ENCODE peak calls at places on chromosomes 1 and 21, in four cellular contexts. Q is IMR-90, S is mesendoderm, N is H1. R is an unnamed sample.

GRCh38 chr1:155794605-155795265 is 62.3 kb downstream of the GON4L start:
- DNase-seq in Q (peak), S (no peak), N (no peak), R (no peak)

GRCh38 chr1:229531326-229531725 is 23.2 kb upstream of the NUP133 start:
- DNase-seq in Q (no peak), S (no peak), N (no peak), R (no peak)

GRCh38 chr1:200925821-200926220 is 31.1 kb downstream of the INAVA start:
- DNase-seq in Q (peak), S (no peak), N (no peak), R (no peak)

GRCh38 chr21:37184784-37185593 is 82.1 kb downstream of the VPS26C start:
- DNase-seq in Q (no peak), S (no peak), N (no peak), R (no peak)

GRCh38 chr1:23742670-23743286 is 493 bp upstream of the ELOA start:
- DNase-seq in Q (no peak), S (peak), N (peak), R (peak)

GRCh38 chr1:50371749-50372148 is 51.5 kb downstream of the DMRTA2 start:
- DNase-seq in Q (no peak), S (peak), N (no peak), R (peak)

GRCh38 chr21:37877171-37877570 is 39.1 kb downstream of the KCNJ6 start:
- DNase-seq in Q (peak), S (no peak), N (no peak), R (no peak)

GRCh38 chr1:95309031-95309459 is 75.0 kb downstream of the RWDD3 start:
- DNase-seq in Q (peak), S (peak), N (no peak), R (peak)

GRCh38 chr1:209653915-209654351 is 1.7 kb upstream of the LAMB3 start:
- DNase-seq in Q (no peak), S (no peak), N (no peak), R (no peak)

GRCh38 chr1:229461032-229461668 is 27.3 kb upstream of the ACTA1 start:
- DNase-seq in Q (no peak), S (no peak), N (no peak), R (no peak)

GRCh38 chr1:75203415-75204277 is 69.5 kb downstream of the LHX8 start:
- DNase-seq in Q (peak), S (peak), N (no peak), R (no peak)

GRCh38 chr1:145719230-145720079 is at the start of gene CD160:
- DNase-seq in Q (no peak), S (peak), N (no peak), R (no peak)

GRCh38 chr1:38640371-38640770 is 219.2 kb downstream of the RRAGC start:
- DNase-seq in Q (no peak), S (no peak), N (no peak), R (no peak)

GRCh38 chr1:181028241-181029014 is 5.4 kb upstream of the MR1 start:
- DNase-seq in Q (peak), S (no peak), N (no peak), R (no peak)

GRCh38 chr1:115475901-115476300 is 137.9 kb upstream of the NGF start:
- DNase-seq in Q (no peak), S (no peak), N (no peak), R (no peak)

GRCh38 chr21:46099476-46099875 is 1.6 kb downstream of the COL6A2 start:
- DNase-seq in Q (peak), S (peak), N (no peak), R (peak)

GRCh38 chr1:46117810-46118494 is 14.5 kb downstream of the PIK3R3 start:
- DNase-seq in Q (no peak), S (no peak), N (no peak), R (no peak)

GRCh38 chr1:230109871-230110667 is 43.0 kb downstream of the GALNT2 start:
- DNase-seq in Q (peak), S (no peak), N (no peak), R (no peak)

GRCh38 chr1:198199105-198199504 is 42.3 kb downstream of the NEK7 start:
- DNase-seq in Q (no peak), S (peak), N (no peak), R (peak)

GRCh38 chr1:72557446-72558049 is 275.2 kb upstream of the NEGR1 start:
- DNase-seq in Q (peak), S (peak), N (no peak), R (peak)

GRCh38 chr1:185017338-185017737 is 28.0 kb upstream of the RNF2 start:
- DNase-seq in Q (peak), S (no peak), N (no peak), R (no peak)

GRCh38 chr1:198443374-198444233 is 96.9 kb downstream of the ATP6V1G3 start:
- DNase-seq in Q (peak), S (peak), N (no peak), R (no peak)

GRCh38 chr21:21897275-21897883 is 899.2 kb downstream of the NCAM2 start:
- DNase-seq in Q (no peak), S (no peak), N (no peak), R (no peak)

GRCh38 chr1:201275266-201275666 is 8.0 kb upstream of the PKP1 start:
- DNase-seq in Q (peak), S (no peak), N (no peak), R (no peak)

GRCh38 chr1:245060684-245061374 is 94.0 kb upstream of the KIF26B start:
- DNase-seq in Q (peak), S (no peak), N (no peak), R (no peak)

GRCh38 chr1:188089015-188089414 is 1260.3 kb downstream of the PLA2G4A start:
- DNase-seq in Q (no peak), S (peak), N (no peak), R (no peak)

GRCh38 chr1:75986478-75986877 is 54.3 kb upstream of the ASB17 start:
- DNase-seq in Q (no peak), S (no peak), N (no peak), R (no peak)

GRCh38 chr21:46060596-46061061 is 37.3 kb upstream of the COL6A2 start:
- DNase-seq in Q (peak), S (no peak), N (no peak), R (no peak)

GRCh38 chr1:1359668-1360468 is 1.5 kb upstream of the MXRA8 start:
- DNase-seq in Q (peak), S (no peak), N (no peak), R (no peak)

GRCh38 chr1:31505884-31506497 is 70.3 kb upstream of the TINAGL1 start:
- DNase-seq in Q (peak), S (no peak), N (no peak), R (peak)

GRCh38 chr1:207289756-207290155 is 31.7 kb upstream of the CD55 start:
- DNase-seq in Q (no peak), S (no peak), N (no peak), R (no peak)

GRCh38 chr1:111219466-111220286 is 7.8 kb upstream of the CHI3L2 start:
- DNase-seq in Q (no peak), S (peak), N (no peak), R (no peak)

GRCh38 chr1:151997284-151997570 is 3.6 kb upstream of the S100A10 start:
- DNase-seq in Q (peak), S (no peak), N (no peak), R (no peak)

GRCh38 chr1:84253041-84253440 is 48.5 kb upstream of the SAMD13 start:
- DNase-seq in Q (peak), S (no peak), N (no peak), R (no peak)

GRCh38 chr1:148389027-148389339 is 94.1 kb downstream of the PPIAL4G start:
- DNase-seq in Q (no peak), S (no peak), N (no peak), R (no peak)

DNA sequence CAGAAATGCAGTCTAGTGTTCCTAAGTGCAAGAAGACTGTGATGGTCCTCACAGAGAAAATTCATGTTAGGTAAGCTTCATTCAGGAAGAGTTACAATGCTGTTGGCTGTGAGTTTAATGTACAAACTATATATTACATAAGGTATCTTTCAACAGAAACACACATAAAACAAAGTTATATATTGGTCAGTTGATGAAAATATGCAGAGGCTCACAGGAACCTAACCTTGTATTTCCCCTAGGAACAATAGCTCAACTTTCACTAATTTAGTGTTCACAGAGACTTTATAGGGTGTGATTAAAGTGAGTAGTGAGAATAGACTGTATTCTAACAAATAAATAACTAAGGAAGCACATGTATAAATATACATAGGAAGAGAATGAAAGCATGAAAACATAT is 676.9 kb upstream of the ADGRL4 start:
- DNase-seq in Q (no peak), S (no peak), N (no peak), R (no peak)
- H4K5ac ChIP-seq in Q (no peak), S (no peak), N (no peak), R (no peak)

DNA sequence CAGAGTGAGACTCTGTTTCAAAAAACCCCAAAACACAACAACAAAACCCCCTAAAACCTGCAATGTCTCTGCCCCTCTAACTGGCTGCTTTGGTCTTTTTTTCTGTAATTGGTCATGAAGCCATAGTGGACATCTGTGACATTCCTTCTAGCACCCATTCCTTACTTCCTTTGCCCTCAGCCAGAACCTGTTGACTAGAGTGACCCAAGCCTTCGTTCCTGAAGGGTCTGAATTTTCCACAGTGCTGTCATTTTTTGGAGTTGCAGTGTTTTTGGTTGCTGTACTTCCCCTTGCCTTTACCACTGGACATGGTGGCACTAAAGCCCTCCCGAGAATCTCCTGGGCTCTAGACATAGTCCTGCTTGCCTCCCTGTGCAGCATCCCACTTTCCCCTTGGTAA is 48.5 kb upstream of the LIN9 start:
- DNase-seq in Q (no peak), S (no peak), N (no peak), R (no peak)
- H4K5ac ChIP-seq in Q (no peak), S (no peak), N (no peak), R (no peak)

GRCh38 chr1:227306689-227307088 is 11.6 kb downstream of the CDC42BPA start:
- DNase-seq in Q (no peak), S (no peak), N (no peak), R (no peak)

GRCh38 chr1:227304665-227305064 is 13.6 kb downstream of the CDC42BPA start:
- DNase-seq in Q (no peak), S (no peak), N (no peak), R (no peak)

GRCh38 chr1:227303662-227304061 is 14.6 kb downstream of the CDC42BPA start:
- DNase-seq in Q (no peak), S (no peak), N (no peak), R (no peak)

GRCh38 chr1:227308367-227309336 is 9.6 kb downstream of the CDC42BPA start:
- DNase-seq in Q (no peak), S (no peak), N (no peak), R (no peak)

DNA sequence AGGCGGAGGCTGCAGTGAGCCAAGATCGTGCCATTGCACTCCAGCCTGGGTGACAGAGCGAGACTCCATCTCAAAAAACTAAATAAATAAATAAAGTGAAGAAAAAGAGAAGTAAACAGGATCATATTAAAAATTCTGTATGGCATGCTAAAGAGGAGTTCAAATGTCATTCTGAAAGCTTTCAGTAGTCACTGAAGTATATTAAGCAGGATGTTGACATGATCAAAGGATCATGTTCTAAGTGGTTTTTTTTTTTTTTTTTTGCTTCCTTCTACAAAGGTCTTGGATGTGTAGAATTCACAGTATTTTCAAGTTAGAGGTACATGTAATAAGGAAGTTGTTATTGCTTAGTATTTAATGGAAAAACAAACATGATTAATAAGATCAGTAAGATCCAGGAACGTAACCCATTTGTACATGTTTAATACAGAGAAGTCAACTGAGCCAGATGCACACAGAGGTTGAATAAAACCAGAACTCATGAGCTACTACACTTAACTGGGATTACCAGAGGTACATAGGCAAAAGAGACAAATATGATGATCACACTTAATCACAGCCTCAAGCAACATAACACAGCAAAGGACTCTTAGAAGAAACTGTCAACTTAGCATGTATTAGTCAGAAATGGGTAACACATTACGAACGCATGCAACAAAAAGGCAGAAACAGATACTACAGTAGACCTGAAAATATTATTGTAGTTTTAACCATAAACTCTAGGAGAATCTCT is 12.2 kb downstream of the CDC42BPA start:
- DNase-seq in Q (no peak), S (no peak), N (no peak), R (no peak)
- H4K5ac ChIP-seq in Q (no peak), S (no peak), N (no peak), R (no peak)

GRCh38 chr1:10614377-10615225 is 139.9 kb downstream of the PEX14 start:
- DNase-seq in Q (no peak), S (no peak), N (no peak), R (peak)
- H4K5ac ChIP-seq in Q (no peak), S (no peak), N (no peak), R (no peak)

DNA sequence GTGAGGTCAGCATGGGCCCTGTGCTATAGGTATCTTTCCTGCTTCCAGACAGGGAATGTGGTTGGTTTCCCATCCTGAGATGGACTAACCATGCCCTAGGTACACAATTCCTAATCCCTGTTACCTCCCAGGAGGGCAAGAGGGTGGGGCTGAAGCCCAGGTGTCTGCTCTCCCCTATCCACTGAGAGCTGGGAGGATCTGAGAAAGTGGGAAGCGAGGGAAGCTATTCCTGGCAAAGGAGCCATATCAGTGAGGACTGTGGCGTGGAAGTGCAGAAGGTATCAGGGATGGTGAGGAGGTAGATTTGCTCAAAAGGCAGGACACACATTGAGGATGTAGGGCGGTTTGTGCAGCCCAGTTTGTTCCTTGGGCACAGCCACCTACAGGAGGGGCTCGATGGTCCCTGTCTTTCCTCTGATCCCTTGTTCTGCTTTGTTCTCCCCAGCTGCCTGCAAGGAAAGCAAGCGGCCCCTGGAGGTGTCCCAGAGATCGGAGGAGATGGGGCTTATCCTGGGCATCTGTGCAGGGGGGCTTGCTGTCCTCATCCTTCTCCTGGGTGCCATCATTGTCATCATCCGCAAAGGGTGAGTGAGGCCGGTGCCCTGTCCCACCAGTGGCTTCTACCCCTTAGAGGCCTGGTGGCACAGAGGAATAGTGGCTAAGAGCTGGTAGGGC is 48.1 kb downstream of the PTPRU start:
- DNase-seq in Q (no peak), S (no peak), N (no peak), R (no peak)
- H4K5ac ChIP-seq in Q (no peak), S (no peak), N (no peak), R (no peak)

DNA sequence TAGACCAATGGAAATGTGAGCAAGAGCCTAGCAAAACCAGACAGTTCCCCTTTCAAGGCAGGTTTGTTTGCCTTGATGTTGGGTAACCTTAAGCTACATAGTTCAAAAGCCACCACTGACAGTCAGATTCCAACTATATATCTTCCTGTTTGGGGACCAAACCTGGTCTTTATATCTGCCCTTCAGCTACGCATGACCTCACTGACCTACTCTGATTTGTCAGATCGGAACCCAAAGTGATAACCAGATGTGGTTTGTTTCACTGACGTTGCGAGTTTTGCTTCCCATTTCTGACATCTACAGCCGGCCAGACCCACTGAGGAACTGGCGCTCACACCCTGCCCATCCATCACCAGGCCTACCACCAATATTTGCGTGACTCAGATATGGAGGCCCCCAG is 361.1 kb upstream of the CHRM3 start:
- DNase-seq in Q (no peak), S (no peak), N (no peak), R (no peak)
- H4K5ac ChIP-seq in Q (no peak), S (no peak), N (no peak), R (no peak)

GRCh38 chr1:36008546-36009197 is 75.2 kb upstream of the TEKT2 start:
- DNase-seq in Q (peak), S (peak), N (no peak), R (no peak)
- H4K5ac ChIP-seq in Q (no peak), S (no peak), N (no peak), R (no peak)

DNA sequence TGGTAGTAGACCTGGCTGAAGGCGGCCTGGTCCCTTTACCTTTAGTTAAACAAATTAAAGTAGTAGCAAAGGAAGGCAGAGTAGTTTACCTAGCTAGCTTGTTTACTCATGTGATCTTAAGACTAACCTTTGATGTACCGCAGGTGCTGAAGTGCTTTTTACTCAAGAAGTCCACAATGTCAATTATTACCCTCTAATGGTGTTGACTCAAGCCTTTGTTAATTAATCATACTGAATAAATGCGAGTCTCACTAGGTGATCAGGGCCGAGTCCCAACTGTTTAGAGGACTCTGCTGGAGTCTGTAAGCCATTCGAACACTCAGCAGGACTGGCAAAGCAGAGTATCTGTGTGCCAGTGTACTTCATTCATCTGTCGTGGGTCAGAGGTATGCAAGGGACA is 381.1 kb upstream of the NCAM2 start:
- DNase-seq in Q (no peak), S (peak), N (peak), R (peak)
- H4K5ac ChIP-seq in Q (no peak), S (no peak), N (no peak), R (no peak)

GRCh38 chr21:33841561-33841960 is 74.0 kb downstream of the ATP5PO start:
- DNase-seq in Q (no peak), S (no peak), N (no peak), R (no peak)
- H4K5ac ChIP-seq in Q (no peak), S (no peak), N (no peak), R (no peak)

DNA sequence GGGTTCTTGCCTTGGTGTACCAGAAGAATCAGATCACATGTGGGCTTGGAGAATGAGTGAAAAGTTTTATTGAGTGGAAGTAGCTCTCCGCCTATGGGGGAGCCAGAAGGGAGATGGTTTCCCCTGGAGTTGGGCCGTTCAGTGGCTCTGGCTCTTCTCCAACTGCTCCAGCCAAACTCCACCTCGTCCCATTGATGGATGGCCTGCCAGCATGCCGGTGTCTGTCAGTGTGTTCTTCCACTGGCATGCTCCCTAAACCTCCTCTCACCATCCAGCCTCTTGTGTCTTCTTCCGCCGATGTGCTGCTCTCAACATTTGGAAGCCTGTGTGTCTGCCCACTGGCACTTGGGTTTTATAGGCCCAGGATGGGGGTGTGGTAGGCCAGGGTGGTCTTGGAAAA is 119.4 kb downstream of the MAP3K21 start:
- DNase-seq in Q (no peak), S (no peak), N (no peak), R (no peak)
- H4K5ac ChIP-seq in Q (no peak), S (no peak), N (no peak), R (no peak)

R was measured in H9.